ENCODE peak calls at places on chromosome 2, in eight cellular contexts. P is heart right ventricle, W is adrenal gland, X is GM23248, S is esophagus squamous epithelium, M is suprapubic skin, O is IMR-90, G is right lobe of liver. Y is an unnamed sample.

GRCh38 chr2:229725716-229726346 is 11.5 kb upstream of the DNER start:
- DNase-seq in P (no peak), W (peak; percentile 76), X (peak; percentile 81), S (no peak), M (no peak), O (peak; percentile 95), G (no peak), Y (no peak)

GRCh38 chr2:226303707-226304106 is 495.9 kb downstream of the IRS1 start:
- DNase-seq in P (no peak), W (no peak), X (no peak), S (no peak), M (no peak), O (no peak), G (no peak), Y (no peak)

GRCh38 chr2:1625281-1626001 is 118.9 kb downstream of the PXDN start:
- DNase-seq in P (no peak), W (no peak), X (peak; percentile 60), S (no peak), M (no peak), O (peak; percentile 82), G (no peak), Y (no peak)

GRCh38 chr2:241997017-241997416 is 127.5 kb downstream of the RTP5 start:
- DNase-seq in P (no peak), W (no peak), X (no peak), S (no peak), M (no peak), O (no peak), G (no peak), Y (no peak)

GRCh38 chr2:148814853-148815419 is 60.1 kb upstream of the KIF5C start:
- DNase-seq in P (no peak), W (peak; percentile 48), X (peak; percentile 32), S (no peak), M (no peak), O (peak; percentile 29), G (no peak), Y (no peak)

GRCh38 chr2:26572589-26572988 is 68.6 kb downstream of the CIB4 start:
- DNase-seq in P (no peak), W (no peak), X (no peak), S (no peak), M (no peak), O (no peak), G (no peak), Y (no peak)

GRCh38 chr2:240963376-240964220 is 34.8 kb upstream of the SNED1 start:
- DNase-seq in P (no peak), W (peak; percentile 19), X (no peak), S (no peak), M (no peak), O (no peak), G (no peak), Y (no peak)

GRCh38 chr2:44150473-44150872 is 18.2 kb upstream of the PPM1B start:
- DNase-seq in P (no peak), W (no peak), X (no peak), S (no peak), M (no peak), O (no peak), G (no peak), Y (no peak)

GRCh38 chr2:228542277-228542676 is 360.8 kb upstream of the SPHKAP start:
- DNase-seq in P (no peak), W (no peak), X (no peak), S (no peak), M (no peak), O (no peak), G (no peak), Y (no peak)

GRCh38 chr2:181235683-181236459 is 221.3 kb upstream of the ITGA4 start:
- DNase-seq in P (no peak), W (no peak), X (no peak), S (no peak), M (no peak), O (no peak), G (no peak), Y (no peak)

GRCh38 chr2:36374586-36374985 is 19.0 kb downstream of the CRIM1 start:
- DNase-seq in P (no peak), W (no peak), X (peak; percentile 56), S (no peak), M (no peak), O (no peak), G (no peak), Y (no peak)

GRCh38 chr2:150487537-150488429 is at the start of gene RND3:
- DNase-seq in P (peak; percentile 91), W (peak; percentile 96), X (peak; percentile 99), S (peak; percentile 31), M (peak; percentile 98), O (peak; percentile 99), G (peak; percentile 95), Y (no peak)

GRCh38 chr2:65128297-65129190 is 1.4 kb downstream of the RAB1A start:
- DNase-seq in P (no peak), W (peak; percentile 28), X (peak; percentile 82), S (no peak), M (no peak), O (peak; percentile 45), G (no peak), Y (no peak)

GRCh38 chr2:241636983-241637232 is at the start of gene THAP4:
- DNase-seq in P (peak; percentile 75), W (peak; percentile 79), X (peak; percentile 89), S (no peak), M (no peak), O (no peak), G (peak; percentile 86), Y (no peak)

DNA sequence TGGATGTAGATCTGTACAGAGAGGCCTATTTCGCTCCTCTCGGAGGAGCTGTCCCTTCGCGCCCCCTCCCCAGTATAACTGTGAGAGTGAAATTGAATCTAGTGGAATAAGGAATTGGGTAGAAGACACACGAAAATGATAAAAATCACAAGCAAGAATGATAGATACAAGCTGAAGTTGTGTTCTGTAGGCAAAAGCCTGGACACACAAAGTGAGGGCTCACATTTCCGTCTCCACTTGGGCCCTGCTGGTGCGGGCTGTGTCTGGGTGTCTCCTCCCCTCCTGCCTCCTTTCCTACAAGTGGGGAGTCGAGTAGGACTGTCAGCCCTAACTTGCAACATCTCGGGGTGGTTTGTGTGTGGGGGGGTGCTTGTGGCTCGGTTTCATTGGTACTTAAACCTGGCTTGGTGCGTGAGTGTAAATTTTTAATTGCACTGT is 457 bp upstream of the SP9 start:
- DNase-seq in P (no peak), W (no peak), X (no peak), S (no peak), M (peak; percentile 73), O (no peak), G (no peak), Y (no peak)
- H3K27me3 ChIP-seq in P (peaks cover 100% of the 10 kb centered on the region), W (peaks cover 100% of the 10 kb centered on the region), X (peaks cover 38% of the 10 kb centered on the region), S (peaks cover 100% of the 10 kb centered on the region), M (peaks cover 99% of the 10 kb centered on the region), O (peaks cover 92% of the 10 kb centered on the region), G (peaks cover 31% of the 10 kb centered on the region), Y (peaks cover 95% of the 10 kb centered on the region)

GRCh38 chr2:172099472-172100079 is 3.1 kb downstream of the DLX2 start:
- DNase-seq in P (no peak), W (no peak), X (peak; percentile 40), S (no peak), M (no peak), O (no peak), G (no peak), Y (no peak)

GRCh38 chr2:172102159-172102857 is 392 bp downstream of the DLX2 start:
- DNase-seq in P (no peak), W (no peak), X (peak; percentile 91), S (no peak), M (no peak), O (peak; percentile 61), G (no peak), Y (no peak)

GRCh38 chr2:172101707-172102158 is 967 bp downstream of the DLX2 start:
- DNase-seq in P (no peak), W (no peak), X (peak; percentile 70), S (no peak), M (no peak), O (no peak), G (no peak), Y (no peak)

GRCh38 chr2:172100080-172101007 is 2.4 kb downstream of the DLX2 start:
- DNase-seq in P (no peak), W (no peak), X (peak; percentile 68), S (no peak), M (no peak), O (no peak), G (no peak), Y (no peak)

DNA sequence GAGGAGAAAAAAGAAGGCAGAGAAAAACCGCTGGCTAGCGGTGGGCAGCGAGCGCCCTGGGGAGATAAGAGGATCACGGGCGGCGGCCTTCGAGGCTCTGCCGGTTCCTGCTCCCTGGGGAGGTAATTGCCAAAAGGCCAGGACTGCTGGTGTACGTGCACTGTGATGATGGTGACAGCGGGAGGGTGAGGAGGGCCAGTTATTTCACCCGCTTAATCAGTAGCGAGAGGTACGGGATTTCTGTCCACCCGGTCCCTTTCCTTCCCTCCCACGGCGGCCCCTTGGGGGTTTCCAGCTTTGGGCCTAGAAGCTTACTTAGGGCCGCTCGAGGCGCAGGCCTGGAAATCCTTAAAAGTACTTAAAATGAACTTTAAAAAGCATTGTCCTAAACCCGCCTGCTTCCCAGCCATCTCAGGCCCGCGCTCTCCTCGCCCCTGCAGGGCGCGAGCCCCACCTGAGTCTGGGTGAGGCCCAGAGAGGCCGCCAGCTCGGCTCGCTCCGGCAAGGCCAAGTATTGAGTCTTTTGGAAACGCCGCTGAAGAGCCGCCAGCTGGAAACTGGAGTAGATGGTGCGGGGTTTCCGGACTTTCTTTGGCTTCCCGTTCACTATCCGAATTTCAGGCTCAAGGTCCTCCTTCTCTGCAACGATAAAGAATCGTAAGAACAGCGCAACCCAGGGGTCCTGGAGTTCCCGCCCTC is 1.5 kb downstream of the DLX2 start:
- DNase-seq in P (no peak), W (no peak), X (peak; percentile 70), S (no peak), M (no peak), O (no peak), G (no peak), Y (no peak)
- H3K27me3 ChIP-seq in P (peaks cover 100% of the 10 kb centered on the region), W (peaks cover 93% of the 10 kb centered on the region), X (no peaks in the 10 kb centered on the region), S (peaks cover 100% of the 10 kb centered on the region), M (peaks cover 99% of the 10 kb centered on the region), O (no peaks in the 10 kb centered on the region), G (peaks cover 49% of the 10 kb centered on the region), Y (peaks cover 97% of the 10 kb centered on the region)

DNA sequence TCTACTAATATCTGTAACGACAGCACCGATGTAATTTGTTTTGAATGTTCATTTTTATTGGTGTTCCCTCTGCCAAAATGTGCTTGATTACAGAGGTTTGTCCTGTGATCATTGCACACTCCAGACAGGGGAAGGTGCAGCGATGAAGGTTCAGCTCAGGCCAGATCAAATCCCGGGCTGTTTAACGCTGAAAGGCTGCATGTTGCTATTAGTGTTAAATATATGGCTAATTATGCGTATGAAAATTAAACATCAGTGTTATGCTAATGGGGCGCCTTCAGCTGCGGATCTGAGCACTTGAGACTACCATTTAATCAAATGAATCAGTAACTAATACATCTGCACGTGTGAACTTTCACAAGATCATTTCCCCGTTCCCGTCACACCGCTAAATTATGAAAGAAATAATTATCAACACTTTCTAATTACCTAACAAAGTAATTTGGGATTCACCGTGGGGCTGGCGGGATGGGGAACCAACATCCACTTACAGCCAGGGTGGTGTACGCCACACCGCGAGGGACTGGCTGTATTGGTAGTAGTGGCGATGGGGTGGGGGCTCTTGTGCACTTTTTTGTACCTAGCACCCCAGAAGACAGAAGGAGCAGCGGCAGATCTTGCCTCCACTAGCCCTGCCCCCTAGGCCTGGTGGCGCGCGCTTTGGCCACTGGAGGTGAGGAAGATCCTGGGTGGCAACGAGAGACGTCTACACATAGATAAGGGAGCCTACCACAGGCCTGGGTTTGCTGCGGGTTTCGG is 1.4 kb upstream of the DLX1 start:
- DNase-seq in P (no peak), W (no peak), X (peak; percentile 65), S (no peak), M (no peak), O (no peak), G (no peak), Y (no peak)
- H3K27me3 ChIP-seq in P (peaks cover 100% of the 10 kb centered on the region), W (peaks cover 86% of the 10 kb centered on the region), X (peaks cover 14% of the 10 kb centered on the region), S (peaks cover 100% of the 10 kb centered on the region), M (peaks cover 100% of the 10 kb centered on the region), O (peaks cover 76% of the 10 kb centered on the region), G (peaks cover 44% of the 10 kb centered on the region), Y (peaks cover 95% of the 10 kb centered on the region)

GRCh38 chr2:99636432-99637034 is 146.7 kb upstream of the REV1 start:
- DNase-seq in P (peak; percentile 93), W (peak; percentile 84), X (peak; percentile 10), S (no peak), M (peak; percentile 79), O (no peak), G (peak; percentile 94), Y (no peak)
- H3K27me3 ChIP-seq in P (no peaks in the 10 kb centered on the region), W (no peaks in the 10 kb centered on the region), X (no peaks in the 10 kb centered on the region), S (no peaks in the 10 kb centered on the region), M (no peaks in the 10 kb centered on the region), O (no peaks in the 10 kb centered on the region), G (no peaks in the 10 kb centered on the region), Y (no peaks in the 10 kb centered on the region)

Y was measured in effector memory CD4-positive, alpha-beta T cell.